ENCODE peak calls at places on chromosome 1, in six cellular contexts. J, U, M, A, K and T are unnamed samples.

GRCh38 chr1:112264010-112264409 is 132.0 kb upstream of the CTTNBP2NL start:
- DNase-seq in J (no peak), U (no peak), M (peak), A (no peak), K (no peak), T (no peak)

GRCh38 chr1:184596950-184597651 is 157.6 kb downstream of the EDEM3 start:
- DNase-seq in J (no peak), U (no peak), M (peak), A (no peak), K (no peak), T (peak)

GRCh38 chr1:61930246-61930645 is 188.0 kb downstream of the PATJ start:
- DNase-seq in J (peak), U (no peak), M (no peak), A (no peak), K (no peak), T (no peak)

GRCh38 chr1:155016231-155016831 is 13.7 kb downstream of the ZBTB7B start:
- DNase-seq in J (no peak), U (no peak), M (no peak), A (no peak), K (no peak), T (no peak)

GRCh38 chr1:40096646-40096976 is 441 bp downstream of the PPT1 start:
- DNase-seq in J (no peak), U (no peak), M (no peak), A (no peak), K (no peak), T (no peak)

GRCh38 chr1:33433509-33434362 is 2.8 kb upstream of the PHC2 start:
- DNase-seq in J (peak), U (peak), M (no peak), A (no peak), K (no peak), T (peak)

GRCh38 chr1:3442331-3442730 is 12.1 kb upstream of the ARHGEF16 start:
- DNase-seq in J (no peak), U (no peak), M (no peak), A (no peak), K (peak), T (no peak)

GRCh38 chr1:230937370-230937769 is 41.3 kb downstream of the TTC13 start:
- DNase-seq in J (peak), U (peak), M (no peak), A (no peak), K (no peak), T (no peak)

GRCh38 chr1:97875996-97876395 is 44.8 kb downstream of the DPYD start:
- DNase-seq in J (no peak), U (peak), M (no peak), A (no peak), K (no peak), T (no peak)

GRCh38 chr1:117366281-117366981 is 818 bp upstream of the MAN1A2 start:
- DNase-seq in J (peak), U (peak), M (peak), A (peak), K (peak), T (peak)

GRCh38 chr1:100773444-100773843 is 53.9 kb downstream of the VCAM1 start:
- DNase-seq in J (no peak), U (no peak), M (no peak), A (no peak), K (no peak), T (no peak)

GRCh38 chr1:231590453-231591198 is 36.0 kb upstream of the DISC1 start:
- DNase-seq in J (peak), U (peak), M (peak), A (no peak), K (no peak), T (peak)

GRCh38 chr1:240199758-240200655 is 108.3 kb downstream of the FMN2 start:
- DNase-seq in J (no peak), U (no peak), M (no peak), A (no peak), K (no peak), T (no peak)

GRCh38 chr1:223504741-223505140 is 111.5 kb downstream of the CCDC185 start:
- DNase-seq in J (peak), U (peak), M (no peak), A (no peak), K (no peak), T (peak)

GRCh38 chr1:184940226-184940625 is 34.1 kb downstream of the NIBAN1 start:
- DNase-seq in J (peak), U (peak), M (no peak), A (no peak), K (no peak), T (no peak)

GRCh38 chr1:79982218-79982617 is 975.7 kb upstream of the ADGRL4 start:
- DNase-seq in J (peak), U (peak), M (no peak), A (no peak), K (no peak), T (no peak)
- H3K4me3 ChIP-seq in J (peak), U (no peak), M (no peak), A (no peak), K (no peak), T (no peak)

DNA sequence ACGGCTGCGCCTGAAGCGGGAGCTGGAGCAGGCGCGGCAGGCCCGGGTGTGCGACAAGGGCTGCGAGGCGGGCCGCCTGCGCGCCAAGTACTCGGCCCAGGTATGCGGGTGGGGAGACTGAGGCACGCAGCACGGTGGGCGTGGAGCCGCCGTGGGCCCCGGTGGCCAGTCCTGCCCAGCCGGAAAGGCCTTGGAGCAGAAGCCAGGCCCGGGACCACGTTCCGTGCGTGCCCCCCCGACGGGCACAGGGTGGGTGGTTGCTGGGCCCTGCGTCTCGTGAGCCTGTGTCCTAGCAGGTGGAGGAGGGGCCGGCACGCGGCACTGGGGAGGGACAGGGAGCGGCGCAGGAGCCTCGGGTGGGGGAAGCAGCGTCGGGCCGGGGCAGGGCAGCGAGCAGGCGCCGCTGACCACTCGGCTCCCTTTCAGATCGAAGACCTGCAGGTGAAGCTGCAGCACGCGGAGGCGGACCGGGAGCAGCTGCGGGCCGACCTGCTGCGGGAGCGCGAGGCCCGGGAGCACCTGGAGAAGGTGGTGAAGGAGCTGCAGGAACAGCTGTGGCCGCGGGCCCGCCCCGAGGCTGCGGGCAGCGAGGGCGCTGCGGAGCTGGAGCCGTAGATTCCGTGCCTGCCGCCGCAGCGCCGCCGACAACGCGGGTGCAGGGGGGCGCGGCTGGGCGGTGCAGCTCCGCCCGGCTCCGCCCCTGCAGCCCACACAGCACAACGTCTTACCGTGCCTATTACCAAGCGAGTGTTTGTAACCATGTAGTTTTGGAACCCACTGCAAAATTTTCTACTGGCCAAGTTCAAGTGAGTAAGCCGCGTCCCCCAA is 78.2 kb downstream of the SKI start:
- DNase-seq in J (no peak), U (no peak), M (no peak), A (no peak), K (no peak), T (no peak)
- H3K4me3 ChIP-seq in J (no peak), U (no peak), M (no peak), A (no peak), K (no peak), T (no peak)

DNA sequence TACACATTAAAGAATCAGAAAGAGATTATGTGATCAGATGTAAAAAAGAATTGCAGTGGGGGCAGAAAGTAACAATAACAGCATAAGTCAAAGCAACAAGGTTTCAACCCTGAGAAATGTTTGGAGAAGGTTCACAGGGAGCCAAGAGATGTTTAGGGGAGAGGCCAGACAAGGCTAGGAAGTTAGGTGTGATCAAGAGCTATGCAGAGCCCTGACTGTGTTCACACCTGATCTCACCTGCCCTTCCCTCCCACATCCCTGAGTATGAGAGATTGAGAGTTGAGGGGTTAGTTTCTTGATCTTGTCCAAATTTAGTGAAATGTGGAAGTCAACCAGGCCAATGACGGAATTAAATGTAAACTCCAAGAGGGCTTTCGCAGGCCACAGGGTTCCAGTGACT is 10.2 kb downstream of the PTPN14 start:
- DNase-seq in J (no peak), U (no peak), M (no peak), A (no peak), K (no peak), T (no peak)
- H3K4me3 ChIP-seq in J (no peak), U (no peak), M (no peak), A (no peak), K (no peak), T (no peak)

GRCh38 chr1:179295356-179295755 is 1.8 kb downstream of the SOAT1 start:
- DNase-seq in J (no peak), U (no peak), M (no peak), A (no peak), K (no peak), T (no peak)
- H3K4me3 ChIP-seq in J (peak), U (peak), M (no peak), A (peak), K (no peak), T (no peak)

GRCh38 chr1:47996406-47997226 is 569 bp downstream of the TRABD2B start:
- DNase-seq in J (peak), U (peak), M (peak), A (no peak), K (peak), T (peak)

GRCh38 chr1:47996060-47996405 is 1.2 kb downstream of the TRABD2B start:
- DNase-seq in J (no peak), U (no peak), M (no peak), A (no peak), K (no peak), T (no peak)

GRCh38 chr1:47999097-47999496 is 1.9 kb upstream of the TRABD2B start:
- DNase-seq in J (no peak), U (no peak), M (no peak), A (no peak), K (no peak), T (no peak)

GRCh38 chr1:47998396-47998990 is 1.3 kb upstream of the TRABD2B start:
- DNase-seq in J (no peak), U (no peak), M (peak), A (no peak), K (no peak), T (no peak)

GRCh38 chr1:47997289-47998200 is at the start of gene TRABD2B:
- DNase-seq in J (peak), U (peak), M (peak), A (peak), K (peak), T (peak)
- H3K4me3 ChIP-seq in J (peak), U (peak), M (peak), A (no peak), K (peak), T (peak)

GRCh38 chr1:20184997-20185833 is 681 bp upstream of the UBXN10 start:
- DNase-seq in J (no peak), U (no peak), M (no peak), A (no peak), K (no peak), T (no peak)
- H3K4me3 ChIP-seq in J (no peak), U (no peak), M (peak), A (no peak), K (peak), T (no peak)